ENCODE peak calls at places on chromosomes 4 and X, in six cellular contexts. Z is T-cell, J is SJSA1, Y is HCT116, H is NCI-H460, F is NCI-H2081. C is an unnamed sample.

GRCh38 chrX:32530802-32531403 is 680.4 kb downstream of the DMD start:
- DNase-seq in Y (no peak), H (peak), Z (no peak), F (peak), J (peak), C (peak)

GRCh38 chrX:153934473-153935325 is at the start of gene NAA10:
- DNase-seq in Z (peak), H (peak), F (peak), Y (no peak), J (peak), C (peak)

GRCh38 chr4:153084939-153085630 is 119.2 kb upstream of the TRIM2 start:
- DNase-seq in Y (peak), F (peak), J (peak), Z (peak), H (peak), C (no peak)

GRCh38 chr4:151604238-151604637 is 156.6 kb downstream of the GATB start:
- DNase-seq in Z (no peak), J (peak), H (no peak), F (peak), Y (no peak), C (no peak)

GRCh38 chr4:5887361-5888221 is 5.3 kb downstream of the CRMP1 start:
- DNase-seq in H (no peak), Z (no peak), F (peak), J (no peak), Y (no peak), C (peak)

GRCh38 chrX:6184900-6185515 is 43.7 kb downstream of the NLGN4X start:
- DNase-seq in J (no peak), F (peak), Y (no peak), Z (no peak), H (no peak), C (no peak)

GRCh38 chrX:50430917-50431316 is 39.7 kb downstream of the DGKK start:
- DNase-seq in Z (no peak), F (no peak), Y (no peak), J (no peak), H (no peak), C (no peak)

GRCh38 chrX:139803224-139803623 is 95.3 kb upstream of the MCF2 start:
- DNase-seq in H (no peak), J (no peak), Y (no peak), Z (no peak), F (no peak), C (no peak)

GRCh38 chr4:186902361-186902760 is 178.7 kb upstream of the FAT1 start:
- DNase-seq in H (no peak), F (no peak), Y (no peak), J (no peak), Z (no peak), C (peak)

GRCh38 chr4:78320353-78320935 is 231.1 kb upstream of the ANXA3 start:
- DNase-seq in J (peak), Z (no peak), F (no peak), Y (no peak), H (no peak), C (no peak)

GRCh38 chrX:121052122-121052521 is 4.7 kb downstream of the GLUD2 start:
- DNase-seq in H (no peak), F (no peak), Z (no peak), Y (no peak), J (no peak), C (no peak)

GRCh38 chr4:87657525-87657924 is 7.4 kb downstream of the DMP1 start:
- DNase-seq in Z (no peak), F (no peak), H (peak), Y (peak), J (peak), C (no peak)

GRCh38 chr4:175062183-175062592 is 144.0 kb downstream of the ADAM29 start:
- DNase-seq in J (no peak), H (no peak), Y (no peak), Z (no peak), F (no peak), C (no peak)

GRCh38 chrX:112078606-112079005 is 4.0 kb downstream of the TRPC5 start:
- DNase-seq in F (no peak), Z (no peak), H (no peak), Y (no peak), J (no peak), C (no peak)

GRCh38 chr4:145183023-145183422 is 2.6 kb upstream of the OTUD4 start:
- DNase-seq in Z (no peak), H (no peak), J (no peak), Y (no peak), F (no peak), C (no peak)

GRCh38 chr4:89800527-89801103 is 36.3 kb downstream of the SNCA start:
- DNase-seq in Z (no peak), J (peak), H (peak), Y (no peak), F (no peak), C (no peak)

GRCh38 chr4:6169239-6169638 is 31.1 kb downstream of the JAKMIP1 start:
- DNase-seq in F (no peak), J (no peak), Z (no peak), H (no peak), Y (no peak), C (no peak)

GRCh38 chr4:3880595-3881120 is 114.5 kb downstream of the ADRA2C start:
- DNase-seq in Z (peak), J (peak), Y (peak), H (peak), F (peak), C (peak)

GRCh38 chr4:41438564-41438963 is 99.4 kb upstream of the LIMCH1 start:
- DNase-seq in F (no peak), Y (no peak), J (no peak), H (no peak), Z (no peak), C (no peak)

GRCh38 chr4:152007108-152007507 is 246.3 kb upstream of the GATB start:
- DNase-seq in F (no peak), J (no peak), Z (no peak), H (no peak), Y (no peak), C (no peak)

GRCh38 chrX:724256-724655 is 93.7 kb downstream of the SHOX start:
- DNase-seq in J (no peak), H (no peak), Z (no peak), Y (no peak), F (no peak), C (no peak)

GRCh38 chr4:139736257-139736626 is 70.6 kb downstream of the MGST2 start:
- DNase-seq in H (no peak), Y (no peak), J (no peak), Z (no peak), F (no peak), C (no peak)

GRCh38 chr4:167456619-167457018 is 222.3 kb upstream of the SPOCK3 start:
- DNase-seq in J (no peak), F (no peak), Y (no peak), Z (no peak), H (no peak), C (no peak)

GRCh38 chrX:69616520-69617203 is 749 bp downstream of the EDA start:
- DNase-seq in Z (no peak), F (no peak), J (no peak), Y (no peak), H (no peak), C (no peak)

GRCh38 chr4:22668301-22668700 is 24.4 kb upstream of the GBA3 start:
- DNase-seq in H (no peak), J (no peak), F (no peak), Y (no peak), Z (no peak), C (no peak)

GRCh38 chr4:106384878-106385277 is 16.3 kb upstream of the GIMD1 start:
- DNase-seq in Y (no peak), Z (no peak), F (no peak), J (no peak), H (no peak), C (no peak)

GRCh38 chrX:114582264-114582632 is 1.6 kb upstream of the HTR2C start:
- DNase-seq in F (no peak), H (no peak), Z (no peak), Y (no peak), J (no peak), C (no peak)

GRCh38 chr4:113434247-113434587 is 327.3 kb downstream of the CAMK2D start:
- DNase-seq in H (no peak), F (no peak), J (no peak), Y (no peak), Z (no peak), C (no peak)

GRCh38 chrX:116284383-116284782 is 113.8 kb downstream of the AGTR2 start:
- DNase-seq in Z (no peak), F (no peak), Y (no peak), J (no peak), H (no peak), C (no peak)

GRCh38 chr4:123632646-123633045 is 236.1 kb downstream of the SPRY1 start:
- DNase-seq in H (no peak), Y (no peak), Z (no peak), F (no peak), J (peak), C (no peak)

GRCh38 chr4:109809657-109810056 is 5.9 kb upstream of the GAR1 start:
- DNase-seq in Z (no peak), H (no peak), Y (no peak), F (no peak), J (no peak), C (no peak)

GRCh38 chr4:127631420-127631819 is 1.3 kb upstream of the INTU start:
- DNase-seq in Y (no peak), Z (no peak), F (no peak), J (no peak), H (no peak), C (no peak)

GRCh38 chr4:186734251-186734650 is 10.6 kb upstream of the FAT1 start:
- DNase-seq in F (no peak), Z (no peak), J (no peak), H (no peak), Y (no peak), C (no peak)

GRCh38 chr4:169236901-169237626 is 33.7 kb downstream of the SH3RF1 start:
- DNase-seq in F (no peak), J (no peak), Z (no peak), Y (no peak), H (no peak), C (no peak)

GRCh38 chr4:182351485-182351884 is 108.3 kb downstream of the TENM3 start:
- DNase-seq in J (no peak), Y (no peak), F (no peak), H (no peak), Z (no peak), C (no peak)

C was measured in SHP77.